ENCODE peak calls at places on chromosomes 6 and 20, in four cellular contexts. H, G, B and C are unnamed samples.

GRCh38 chr6:21305827-21306469 is 287.6 kb upstream of the SOX4 start:
- DNase-seq in H (no peak), B (no peak), G (no peak), C (peak; percentile 14)

GRCh38 chr20:44839481-44839880 is 29.1 kb upstream of the RIMS4 start:
- DNase-seq in G (no peak), H (no peak), B (no peak), C (no peak)

GRCh38 chr6:22421187-22421586 is 124.4 kb upstream of the PRL start:
- DNase-seq in G (no peak), H (no peak), B (no peak), C (no peak)

GRCh38 chr6:53530346-53530745 is 14.6 kb downstream of the GCLC start:
- DNase-seq in H (no peak), B (peak; percentile 29), G (no peak), C (no peak)

GRCh38 chr6:116028233-116028632 is 32.5 kb downstream of the FRK start:
- DNase-seq in G (no peak), B (no peak), H (no peak), C (no peak)

GRCh38 chr6:134035823-134036296 is 16.6 kb downstream of the SLC2A12 start:
- DNase-seq in G (peak; percentile 96), B (peak; percentile 44), H (no peak), C (peak; percentile 23)

GRCh38 chr20:51861726-51862466 is 59.6 kb upstream of the SALL4 start:
- DNase-seq in H (no peak), B (no peak), G (no peak), C (no peak)

GRCh38 chr6:96816182-96816888 is 20.9 kb downstream of the GPR63 start:
- DNase-seq in G (no peak), B (peak; percentile 14), H (no peak), C (no peak)

GRCh38 chr20:59359908-59360307 is 59.5 kb downstream of the EDN3 start:
- DNase-seq in G (no peak), B (no peak), H (no peak), C (no peak)

GRCh38 chr6:24659547-24659946 is 7.2 kb downstream of the TDP2 start:
- DNase-seq in H (no peak), B (no peak), G (no peak), C (no peak)

GRCh38 chr6:128018821-128019220 is 118.0 kb upstream of the THEMIS start:
- DNase-seq in H (no peak), G (no peak), B (no peak), C (no peak)

GRCh38 chr6:154565331-154565730 is 54.8 kb upstream of the CNKSR3 start:
- DNase-seq in G (no peak), H (no peak), B (no peak), C (no peak)

GRCh38 chr20:60255426-60255825 is 297.2 kb downstream of the CDH26 start:
- DNase-seq in G (no peak), B (no peak), H (no peak), C (no peak)

GRCh38 chr6:125445054-125445453 is 143.3 kb upstream of the HDDC2 start:
- DNase-seq in B (no peak), H (no peak), G (no peak), C (no peak)

GRCh38 chr6:169798764-169799473 is 47.5 kb downstream of the ERMARD start:
- DNase-seq in B (no peak), G (no peak), H (no peak), C (no peak)

GRCh38 chr6:136987526-136987925 is 57.2 kb downstream of the IL20RA start:
- DNase-seq in B (no peak), H (no peak), G (peak; percentile 40), C (no peak)

GRCh38 chr20:56428388-56428787 is 16.3 kb downstream of the CASS4 start:
- DNase-seq in H (no peak), G (no peak), B (no peak), C (no peak)

GRCh38 chr6:168528457-168529095 is 87.6 kb downstream of the SMOC2 start:
- DNase-seq in H (no peak), G (no peak), B (no peak), C (no peak)